ENCODE peak calls at places on chromosomes 1 and 21, in nine cellular contexts. One of them, this sample, is unnamed.

GRCh38 chr1:21759818-21760217 is 23.1 kb downstream of the USP48 start:
- DNase-seq in foreskin fibroblast: no peak
- DNase-seq in IMR-90: no peak
- DNase-seq in astrocyte of the spinal cord: no peak
- DNase-seq in right atrium auricular region: no peak
- DNase-seq in heart right ventricle: no peak
- DNase-seq in bronchial epithelial cell: no peak
- DNase-seq in coronary artery: no peak
- DNase-seq in cardiac fibroblast: no peak
- DNase-seq in this sample: no peak

GRCh38 chr1:10692401-10693021 is 103.9 kb downstream of the CASZ1 start:
- DNase-seq in foreskin fibroblast: no peak
- DNase-seq in IMR-90: no peak
- DNase-seq in astrocyte of the spinal cord: no peak
- DNase-seq in right atrium auricular region: no peak
- DNase-seq in heart right ventricle: no peak
- DNase-seq in bronchial epithelial cell: peak
- DNase-seq in coronary artery: no peak
- DNase-seq in cardiac fibroblast: no peak
- DNase-seq in this sample: no peak

GRCh38 chr1:166925791-166926483 is 49.4 kb downstream of the ILDR2 start:
- DNase-seq in foreskin fibroblast: no peak
- DNase-seq in IMR-90: peak
- DNase-seq in astrocyte of the spinal cord: peak
- DNase-seq in right atrium auricular region: no peak
- DNase-seq in heart right ventricle: no peak
- DNase-seq in bronchial epithelial cell: peak
- DNase-seq in coronary artery: no peak
- DNase-seq in cardiac fibroblast: peak
- DNase-seq in this sample: no peak

GRCh38 chr1:54256756-54257155 is 56.8 kb downstream of the MRPL37 start:
- DNase-seq in foreskin fibroblast: no peak
- DNase-seq in IMR-90: no peak
- DNase-seq in astrocyte of the spinal cord: no peak
- DNase-seq in right atrium auricular region: no peak
- DNase-seq in heart right ventricle: no peak
- DNase-seq in bronchial epithelial cell: no peak
- DNase-seq in coronary artery: no peak
- DNase-seq in cardiac fibroblast: no peak
- DNase-seq in this sample: no peak

GRCh38 chr1:222734740-222735139 is 2.3 kb upstream of the FAM177B start:
- DNase-seq in foreskin fibroblast: no peak
- DNase-seq in IMR-90: no peak
- DNase-seq in astrocyte of the spinal cord: no peak
- DNase-seq in right atrium auricular region: no peak
- DNase-seq in heart right ventricle: no peak
- DNase-seq in bronchial epithelial cell: no peak
- DNase-seq in coronary artery: no peak
- DNase-seq in cardiac fibroblast: no peak
- DNase-seq in this sample: no peak

GRCh38 chr1:69569281-69569970 is 1.7 kb downstream of the LRRC7 start:
- DNase-seq in foreskin fibroblast: peak
- DNase-seq in IMR-90: no peak
- DNase-seq in astrocyte of the spinal cord: no peak
- DNase-seq in right atrium auricular region: no peak
- DNase-seq in heart right ventricle: no peak
- DNase-seq in bronchial epithelial cell: no peak
- DNase-seq in coronary artery: no peak
- DNase-seq in cardiac fibroblast: no peak
- DNase-seq in this sample: no peak

GRCh38 chr1:87833158-87833557 is 504.5 kb downstream of the LMO4 start:
- DNase-seq in foreskin fibroblast: peak
- DNase-seq in IMR-90: peak
- DNase-seq in astrocyte of the spinal cord: peak
- DNase-seq in right atrium auricular region: no peak
- DNase-seq in heart right ventricle: peak
- DNase-seq in bronchial epithelial cell: peak
- DNase-seq in coronary artery: no peak
- DNase-seq in cardiac fibroblast: peak
- DNase-seq in this sample: no peak

GRCh38 chr1:20983297-20983889 is 193.3 kb downstream of the EIF4G3 start:
- DNase-seq in foreskin fibroblast: no peak
- DNase-seq in IMR-90: no peak
- DNase-seq in astrocyte of the spinal cord: no peak
- DNase-seq in right atrium auricular region: no peak
- DNase-seq in heart right ventricle: no peak
- DNase-seq in bronchial epithelial cell: no peak
- DNase-seq in coronary artery: no peak
- DNase-seq in cardiac fibroblast: no peak
- DNase-seq in this sample: no peak

GRCh38 chr1:230208619-230209261 is 141.7 kb downstream of the GALNT2 start:
- DNase-seq in foreskin fibroblast: no peak
- DNase-seq in IMR-90: no peak
- DNase-seq in astrocyte of the spinal cord: no peak
- DNase-seq in right atrium auricular region: no peak
- DNase-seq in heart right ventricle: no peak
- DNase-seq in bronchial epithelial cell: no peak
- DNase-seq in coronary artery: no peak
- DNase-seq in cardiac fibroblast: no peak
- DNase-seq in this sample: no peak

GRCh38 chr1:218371927-218372672 is 27.0 kb downstream of the TGFB2 start:
- DNase-seq in foreskin fibroblast: peak
- DNase-seq in IMR-90: peak
- DNase-seq in astrocyte of the spinal cord: peak
- DNase-seq in right atrium auricular region: no peak
- DNase-seq in heart right ventricle: no peak
- DNase-seq in bronchial epithelial cell: no peak
- DNase-seq in coronary artery: no peak
- DNase-seq in cardiac fibroblast: peak
- DNase-seq in this sample: peak

GRCh38 chr1:41486053-41486891 is 1.8 kb upstream of the EDN2 start:
- DNase-seq in foreskin fibroblast: no peak
- DNase-seq in IMR-90: peak
- DNase-seq in astrocyte of the spinal cord: peak
- DNase-seq in right atrium auricular region: no peak
- DNase-seq in heart right ventricle: no peak
- DNase-seq in bronchial epithelial cell: no peak
- DNase-seq in coronary artery: no peak
- DNase-seq in cardiac fibroblast: peak
- DNase-seq in this sample: no peak

GRCh38 chr1:241063281-241063680 is 293.7 kb downstream of the RGS7 start:
- DNase-seq in foreskin fibroblast: no peak
- DNase-seq in IMR-90: no peak
- DNase-seq in astrocyte of the spinal cord: no peak
- DNase-seq in right atrium auricular region: no peak
- DNase-seq in heart right ventricle: no peak
- DNase-seq in bronchial epithelial cell: no peak
- DNase-seq in coronary artery: no peak
- DNase-seq in cardiac fibroblast: no peak
- DNase-seq in this sample: no peak

GRCh38 chr1:10812387-10812915 is 16.0 kb upstream of the CASZ1 start:
- DNase-seq in foreskin fibroblast: no peak
- DNase-seq in IMR-90: no peak
- DNase-seq in astrocyte of the spinal cord: no peak
- DNase-seq in right atrium auricular region: no peak
- DNase-seq in heart right ventricle: no peak
- DNase-seq in bronchial epithelial cell: no peak
- DNase-seq in coronary artery: no peak
- DNase-seq in cardiac fibroblast: no peak
- DNase-seq in this sample: no peak

GRCh38 chr1:99139876-99140275 is 124.4 kb upstream of the PLPPR4 start:
- DNase-seq in foreskin fibroblast: no peak
- DNase-seq in IMR-90: no peak
- DNase-seq in astrocyte of the spinal cord: no peak
- DNase-seq in right atrium auricular region: no peak
- DNase-seq in heart right ventricle: no peak
- DNase-seq in bronchial epithelial cell: no peak
- DNase-seq in coronary artery: no peak
- DNase-seq in cardiac fibroblast: no peak
- DNase-seq in this sample: no peak

GRCh38 chr1:43671626-43672330 is 21.8 kb downstream of the KDM4A start:
- DNase-seq in foreskin fibroblast: peak
- DNase-seq in IMR-90: peak
- DNase-seq in astrocyte of the spinal cord: peak
- DNase-seq in right atrium auricular region: no peak
- DNase-seq in heart right ventricle: no peak
- DNase-seq in bronchial epithelial cell: peak
- DNase-seq in coronary artery: no peak
- DNase-seq in cardiac fibroblast: peak
- DNase-seq in this sample: no peak

GRCh38 chr1:36913523-36914060 is 120.7 kb downstream of the GRIK3 start:
- DNase-seq in foreskin fibroblast: no peak
- DNase-seq in IMR-90: no peak
- DNase-seq in astrocyte of the spinal cord: no peak
- DNase-seq in right atrium auricular region: no peak
- DNase-seq in heart right ventricle: no peak
- DNase-seq in bronchial epithelial cell: no peak
- DNase-seq in coronary artery: no peak
- DNase-seq in cardiac fibroblast: no peak
- DNase-seq in this sample: no peak

GRCh38 chr1:240149488-240150094 is 57.9 kb downstream of the FMN2 start:
- DNase-seq in foreskin fibroblast: peak
- DNase-seq in IMR-90: peak
- DNase-seq in astrocyte of the spinal cord: peak
- DNase-seq in right atrium auricular region: no peak
- DNase-seq in heart right ventricle: no peak
- DNase-seq in bronchial epithelial cell: peak
- DNase-seq in coronary artery: no peak
- DNase-seq in cardiac fibroblast: peak
- DNase-seq in this sample: no peak

DNA sequence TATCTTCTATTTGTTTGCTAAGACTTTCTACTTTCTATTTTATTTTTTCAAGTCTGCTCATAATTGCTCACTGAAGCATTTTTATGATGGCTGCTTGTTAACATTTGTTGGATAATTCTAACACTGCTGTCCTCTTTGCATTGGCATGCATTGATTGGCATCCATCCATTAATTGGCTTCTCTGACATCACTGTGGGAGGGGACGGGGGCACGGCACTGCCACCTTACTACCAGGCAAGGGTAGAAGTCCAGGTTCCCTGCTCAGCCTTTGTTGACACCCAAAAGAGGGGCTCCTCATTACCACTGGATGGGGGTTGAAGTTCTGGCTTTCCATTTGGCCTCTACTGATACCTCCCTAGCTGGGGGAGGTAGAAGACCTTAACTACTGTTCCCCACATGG is 11.5 kb upstream of the ABCG1 start:
- DNase-seq in foreskin fibroblast: no peak
- DNase-seq in IMR-90: no peak
- DNase-seq in astrocyte of the spinal cord: no peak
- DNase-seq in right atrium auricular region: no peak
- DNase-seq in heart right ventricle: no peak
- DNase-seq in bronchial epithelial cell: no peak
- DNase-seq in coronary artery: peak
- DNase-seq in cardiac fibroblast: no peak
- DNase-seq in this sample: no peak
- TF ChIP-seq CTCF in foreskin fibroblast: no peak
- TF ChIP-seq CTCF in IMR-90: no peak
- TF ChIP-seq CTCF in astrocyte of the spinal cord: no peak
- TF ChIP-seq CTCF in right atrium auricular region: no peak
- TF ChIP-seq CTCF in heart right ventricle: no peak
- TF ChIP-seq CTCF in bronchial epithelial cell: no peak
- TF ChIP-seq CTCF in coronary artery: no peak
- TF ChIP-seq CTCF in cardiac fibroblast: no peak
- TF ChIP-seq CTCF in this sample: no peak

GRCh38 chr1:226702318-226702956 is 36.6 kb downstream of the ITPKB start:
- DNase-seq in foreskin fibroblast: peak
- DNase-seq in IMR-90: peak
- DNase-seq in astrocyte of the spinal cord: peak
- DNase-seq in right atrium auricular region: peak
- DNase-seq in heart right ventricle: no peak
- DNase-seq in bronchial epithelial cell: peak
- DNase-seq in coronary artery: no peak
- DNase-seq in cardiac fibroblast: peak
- DNase-seq in this sample: no peak
- H3K4me3 ChIP-seq in foreskin fibroblast: peak
- H3K4me3 ChIP-seq in IMR-90: peak
- H3K4me3 ChIP-seq in astrocyte of the spinal cord: peak
- H3K4me3 ChIP-seq in right atrium auricular region: peak
- H3K4me3 ChIP-seq in heart right ventricle: peak
- H3K4me3 ChIP-seq in bronchial epithelial cell: peak
- H3K4me3 ChIP-seq in coronary artery: peak
- H3K4me3 ChIP-seq in cardiac fibroblast: peak
- H3K4me3 ChIP-seq in this sample: peak

DNA sequence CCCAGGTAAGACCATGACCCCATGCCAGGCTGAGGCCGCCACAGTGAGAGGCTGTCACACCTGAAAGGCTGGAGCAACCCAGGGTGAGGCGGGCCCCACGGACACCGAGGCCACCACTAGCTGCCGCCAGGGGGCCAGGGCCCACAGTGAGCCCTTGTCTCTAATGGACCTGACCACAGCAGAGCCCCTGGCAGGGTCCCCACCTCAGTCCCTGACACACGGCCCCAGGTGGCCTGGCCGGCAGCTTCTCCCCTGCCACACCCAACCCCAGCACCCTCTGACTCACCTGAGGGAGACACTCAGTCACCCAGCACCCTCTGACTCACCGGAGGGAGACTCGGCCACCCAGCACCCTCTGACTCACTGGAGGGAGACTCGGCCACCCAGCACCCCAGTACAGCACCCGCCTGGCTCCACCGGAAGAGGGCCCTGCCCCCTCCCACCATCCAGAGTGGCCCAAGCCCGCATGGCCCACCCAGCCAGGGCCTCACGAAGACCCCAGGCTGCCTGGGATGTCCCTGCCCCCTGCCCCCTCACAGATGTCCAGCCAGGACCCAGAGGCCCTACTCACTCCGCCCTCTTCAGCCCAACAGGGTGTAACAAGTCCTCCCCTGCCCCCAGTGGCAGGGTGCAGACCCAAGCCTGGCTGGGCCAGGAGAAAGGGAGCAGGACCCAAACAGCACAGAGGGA is 4.4 kb downstream of the DVL1 start:
- DNase-seq in foreskin fibroblast: peak
- DNase-seq in IMR-90: peak
- DNase-seq in astrocyte of the spinal cord: peak
- DNase-seq in right atrium auricular region: no peak
- DNase-seq in heart right ventricle: no peak
- DNase-seq in bronchial epithelial cell: peak
- DNase-seq in coronary artery: no peak
- DNase-seq in cardiac fibroblast: no peak
- DNase-seq in this sample: no peak
- TF ChIP-seq CTCF in foreskin fibroblast: peak
- TF ChIP-seq CTCF in IMR-90: peak
- TF ChIP-seq CTCF in astrocyte of the spinal cord: peak
- TF ChIP-seq CTCF in right atrium auricular region: no peak
- TF ChIP-seq CTCF in heart right ventricle: peak
- TF ChIP-seq CTCF in bronchial epithelial cell: peak
- TF ChIP-seq CTCF in coronary artery: no peak
- TF ChIP-seq CTCF in cardiac fibroblast: peak
- TF ChIP-seq CTCF in this sample: peak

DNA sequence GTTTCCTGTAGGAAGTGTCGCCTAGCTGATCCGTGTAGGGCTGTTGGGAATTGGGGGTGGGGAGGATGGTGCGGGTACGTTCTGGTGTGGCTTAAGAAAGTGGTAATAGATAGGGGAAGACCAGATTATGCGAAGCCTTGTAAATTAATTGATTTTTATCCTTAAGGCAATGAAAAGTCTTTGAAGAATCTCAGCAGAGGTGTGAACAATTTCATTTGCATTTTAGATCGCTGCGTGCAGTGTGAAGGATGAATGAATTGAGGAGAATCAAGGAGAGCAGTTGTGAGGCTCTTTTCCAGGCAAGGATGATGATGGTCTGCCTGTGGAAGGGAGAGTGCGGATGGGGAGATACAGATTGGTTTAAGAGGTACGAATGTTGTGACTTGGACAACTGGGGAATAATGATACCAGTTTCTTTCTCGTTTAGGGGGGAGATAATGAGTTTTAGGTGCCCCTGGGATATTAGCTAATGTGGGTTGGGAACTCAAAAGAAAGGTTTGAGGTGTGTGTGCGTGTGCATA is 813 bp upstream of the DEDD start:
- DNase-seq in foreskin fibroblast: peak
- DNase-seq in IMR-90: peak
- DNase-seq in astrocyte of the spinal cord: no peak
- DNase-seq in right atrium auricular region: no peak
- DNase-seq in heart right ventricle: no peak
- DNase-seq in bronchial epithelial cell: no peak
- DNase-seq in coronary artery: no peak
- DNase-seq in cardiac fibroblast: peak
- DNase-seq in this sample: no peak
- H3K4me3 ChIP-seq in foreskin fibroblast: peak
- H3K4me3 ChIP-seq in IMR-90: peak
- H3K4me3 ChIP-seq in astrocyte of the spinal cord: peak
- H3K4me3 ChIP-seq in right atrium auricular region: peak
- H3K4me3 ChIP-seq in heart right ventricle: peak
- H3K4me3 ChIP-seq in bronchial epithelial cell: peak
- H3K4me3 ChIP-seq in coronary artery: peak
- H3K4me3 ChIP-seq in cardiac fibroblast: peak
- H3K4me3 ChIP-seq in this sample: peak